ENCODE peak calls at places on chromosomes 1 and 21, in four cellular contexts. O, E, D and R are unnamed samples. For H3K4me1, the result is how much of the 10 kb centered on the place peaks cover.

GRCh38 chr1:35531368-35531767 is 25.8 kb downstream of the KIAA0319L start:
- DNase-seq in O (no peak), E (no peak), D (no peak), R (no peak)

GRCh38 chr1:189769448-189769847 is 708.2 kb downstream of the BRINP3 start:
- DNase-seq in E (no peak), O (peak), D (no peak), R (no peak)

GRCh38 chr1:110211503-110212164 is 1.5 kb downstream of the KCNC4 start:
- DNase-seq in D (no peak), E (no peak), O (peak), R (no peak)

GRCh38 chr1:178684542-178685000 is 40.5 kb upstream of the RALGPS2 start:
- DNase-seq in O (peak), E (no peak), D (no peak), R (peak)

GRCh38 chr1:3795453-3796214 is 664 bp downstream of the LRRC47 start:
- DNase-seq in D (no peak), E (no peak), O (no peak), R (no peak)

GRCh38 chr1:11961230-11961629 is 19.0 kb upstream of the MFN2 start:
- DNase-seq in D (peak), E (no peak), O (no peak), R (no peak)

GRCh38 chr1:153228481-153228880 is 11.1 kb downstream of the PRR9 start:
- DNase-seq in E (no peak), O (no peak), D (no peak), R (no peak)

GRCh38 chr1:229342305-229342901 is 444 bp downstream of the CCSAP start:
- DNase-seq in E (peak), O (peak), D (peak), R (peak)

GRCh38 chr21:38712076-38712475 is 93.7 kb upstream of the ETS2 start:
- DNase-seq in D (peak), O (peak), E (no peak), R (no peak)

GRCh38 chr1:28172690-28173150 is 3.8 kb downstream of the PTAFR start:
- DNase-seq in O (peak), E (no peak), D (no peak), R (no peak)

GRCh38 chr1:153939476-153939875 is 7.0 kb downstream of the DENND4B start:
- DNase-seq in E (no peak), O (no peak), D (no peak), R (no peak)

DNA sequence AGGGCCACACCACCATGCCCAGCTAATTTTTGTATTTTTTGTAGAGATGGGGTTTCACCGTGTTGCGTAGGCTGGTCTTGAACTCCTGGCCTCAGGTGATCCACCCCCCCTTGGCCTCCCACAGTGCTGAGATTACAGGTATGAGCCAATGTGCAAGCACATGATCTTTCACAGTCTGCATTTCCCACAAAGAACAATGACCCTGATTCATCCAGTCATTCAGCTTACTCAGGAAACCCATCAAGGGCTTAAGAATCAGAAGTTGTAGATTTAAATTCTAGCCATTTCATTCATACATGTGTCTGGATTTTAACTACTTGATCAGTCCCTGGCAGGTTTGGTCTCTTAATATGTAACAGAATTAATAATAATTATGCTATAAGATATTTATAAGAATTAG is 2065.7 kb downstream of the MRPL39 start:
- DNase-seq in D (no peak), E (no peak), O (no peak), R (no peak)
- H3K4me1 ChIP-seq in D (under half), E (under half), O (under half), R (under half)

DNA sequence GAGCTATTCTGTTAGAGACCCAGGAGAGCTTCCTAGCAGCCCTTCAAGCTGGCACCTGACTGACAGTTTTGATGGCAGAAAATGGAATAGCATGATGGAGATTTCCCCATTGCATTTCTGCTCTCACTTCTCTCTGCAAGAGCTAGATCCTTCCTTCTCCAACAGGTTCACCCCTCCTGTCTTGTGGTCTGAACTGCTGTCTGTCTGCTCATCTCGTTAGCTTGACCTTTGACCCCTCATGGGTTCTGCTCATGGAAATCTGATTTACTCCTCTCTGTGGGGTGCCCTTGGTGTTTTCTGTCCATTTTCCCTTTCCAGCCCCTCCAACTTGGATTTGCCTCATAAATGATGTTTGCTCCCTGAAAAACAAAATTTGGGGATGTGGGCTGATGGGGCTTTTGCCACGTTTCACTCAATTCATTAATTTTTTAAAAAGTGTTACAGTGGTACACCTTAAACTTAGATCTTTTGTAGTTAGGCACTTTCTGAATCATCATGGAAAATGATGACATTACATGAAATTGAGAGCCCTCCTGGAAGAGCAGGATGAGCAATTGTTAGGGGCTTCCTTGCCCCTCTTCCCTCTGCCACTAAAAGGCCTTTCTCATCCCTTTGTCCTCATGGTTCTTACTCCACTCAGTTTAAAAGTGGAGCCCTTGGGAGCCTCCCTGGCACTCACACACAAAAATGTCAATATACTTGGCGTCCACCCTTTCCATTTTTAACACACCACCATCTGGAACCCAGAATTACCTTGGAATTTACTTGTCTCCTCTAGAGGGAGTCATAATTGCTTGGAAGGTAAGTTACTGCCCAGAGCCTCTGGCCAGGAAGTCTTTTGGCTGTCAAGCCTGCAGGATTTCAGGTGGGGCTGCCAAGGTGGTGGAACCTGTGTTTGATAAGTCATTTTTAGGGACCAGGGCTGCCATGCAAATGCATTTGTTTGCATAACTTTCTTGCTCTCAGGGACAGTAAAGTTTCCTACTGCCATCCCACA is 31.9 kb upstream of the IL19 start:
- DNase-seq in E (no peak), O (peak), D (no peak), R (peak)
- H3K4me1 ChIP-seq in E (under half), O (under half), D (under half), R (under half)

GRCh38 chr1:71881611-71882010 is 400.7 kb downstream of the NEGR1 start:
- DNase-seq in E (no peak), D (peak), O (peak), R (no peak)

GRCh38 chr1:71882241-71883036 is 399.9 kb downstream of the NEGR1 start:
- DNase-seq in D (peak), E (no peak), O (no peak), R (no peak)
- H3K4me1 ChIP-seq in D (under half), E (under half), O (under half), R (under half)

DNA sequence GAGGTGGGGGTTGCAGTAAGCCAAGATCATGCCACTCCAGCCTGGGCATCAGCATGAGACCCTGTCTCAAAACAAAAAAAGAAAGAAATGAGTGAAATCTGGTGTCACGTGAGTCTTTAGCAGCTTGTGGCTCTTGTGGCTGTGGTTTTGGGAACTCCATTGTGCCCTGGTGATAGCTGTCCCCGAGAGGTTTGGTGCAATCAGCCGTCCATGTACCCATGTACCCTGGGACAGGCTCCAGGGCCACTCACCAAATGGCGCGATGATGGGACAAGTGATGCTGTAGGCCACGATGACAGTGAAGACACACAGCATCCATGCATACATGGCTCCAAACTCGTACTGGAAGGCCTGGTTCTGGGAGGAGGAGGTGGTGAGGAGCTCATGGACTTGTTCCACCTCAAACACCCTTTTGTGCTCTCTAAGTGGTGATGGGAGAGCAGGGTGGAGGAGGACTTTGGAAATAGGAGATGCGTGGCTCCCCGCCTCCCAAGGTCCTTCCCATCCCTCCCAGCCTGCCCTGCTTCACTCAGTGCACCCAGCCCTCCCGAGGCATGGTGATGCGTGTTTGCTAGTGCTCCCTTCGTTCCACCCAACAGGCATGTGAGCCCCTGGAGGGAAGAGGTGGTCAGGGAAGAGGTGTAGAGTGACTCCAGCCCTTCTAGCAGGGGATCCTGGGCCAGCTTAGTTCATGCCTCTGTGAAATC is 29.6 kb downstream of the TMEM63A start:
- DNase-seq in E (no peak), O (no peak), D (no peak), R (no peak)
- H3K4me1 ChIP-seq in E (under half), O (under half), D (under half), R (under half)

GRCh38 chr21:43361127-43361492 is 65.8 kb downstream of the SIK1 start:
- DNase-seq in D (no peak), O (no peak), E (no peak), R (peak)

GRCh38 chr21:43360441-43361126 is 66.3 kb downstream of the SIK1 start:
- DNase-seq in D (no peak), E (no peak), O (no peak), R (no peak)

GRCh38 chr21:43357708-43358430 is 69.1 kb downstream of the SIK1 start:
- DNase-seq in O (no peak), E (no peak), D (no peak), R (no peak)

GRCh38 chr21:43361493-43362296 is 65.2 kb downstream of the SIK1 start:
- DNase-seq in O (no peak), D (no peak), E (no peak), R (peak)

GRCh38 chr21:43359081-43359822 is 67.7 kb downstream of the SIK1 start:
- DNase-seq in E (no peak), O (no peak), D (no peak), R (no peak)
- H3K4me1 ChIP-seq in E (under half), O (under half), D (under half), R (under half)

DNA sequence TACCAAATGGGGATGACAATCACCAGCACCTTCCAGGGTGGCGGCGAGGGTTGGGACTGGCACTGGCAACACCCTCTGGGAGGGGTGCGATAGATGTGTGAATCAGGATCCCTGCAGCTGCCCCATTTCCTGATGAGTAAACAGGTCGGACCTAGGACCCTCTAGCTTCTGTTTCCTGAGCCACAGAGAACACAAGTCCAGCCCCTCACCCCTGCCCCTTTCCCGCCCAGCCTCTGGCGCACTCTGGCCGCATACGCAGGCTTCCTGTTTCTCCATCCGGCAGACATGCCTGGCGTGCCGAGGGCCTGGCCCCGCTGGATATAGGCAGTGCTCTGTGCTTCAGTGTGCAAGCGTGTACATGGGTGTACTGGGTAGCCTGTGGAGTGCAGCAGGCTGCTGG is 4.6 kb downstream of the PEAR1 start:
- DNase-seq in E (peak), D (no peak), O (peak), R (no peak)
- H3K4me1 ChIP-seq in E (under half), D (under half), O (half or more), R (under half)